ENCODE peak calls at places on chromosome 12, in nine cellular contexts. F, Z, J, M, E, N, V, I and C are unnamed samples.

GRCh38 chr12:123062682-123063426 is 82.4 kb downstream of the ARL6IP4 start:
- DNase-seq in F (peak; percentile 47), Z (peak; percentile 46), J (no peak), M (peak; percentile 18), E (no peak), N (no peak), V (peak; percentile 69), I (no peak), C (peak; percentile 61)

GRCh38 chr12:113727651-113728061 is 238.5 kb downstream of the RBM19 start:
- DNase-seq in F (no peak), Z (no peak), J (no peak), M (peak; percentile 16), E (no peak), N (no peak), V (peak; percentile 69), I (no peak), C (peak; percentile 52)

GRCh38 chr12:18430425-18431048 is 169.2 kb downstream of the PIK3C2G start:
- DNase-seq in F (peak; percentile 40), Z (no peak), J (no peak), M (peak; percentile 38), E (no peak), N (peak; percentile 31), V (peak; percentile 71), I (no peak), C (peak; percentile 12)

GRCh38 chr12:8081921-8082577 is at the start of gene NECAP1:
- DNase-seq in F (peak; percentile 97), Z (peak; percentile 96), J (peak; percentile 98), M (peak; percentile 96), E (peak; percentile 89), N (peak; percentile 97), V (peak; percentile 97), I (peak; percentile 87), C (peak; percentile 72)

GRCh38 chr12:124392991-124393790 is 98.3 kb downstream of the RFLNA start:
- DNase-seq in F (peak; percentile 95), Z (no peak), J (peak; percentile 96), M (no peak), E (no peak), N (peak; percentile 87), V (peak; percentile 58), I (no peak), C (peak; percentile 83)

GRCh38 chr12:26118356-26118755 is 6.5 kb downstream of the BHLHE41 start:
- DNase-seq in F (no peak), Z (no peak), J (no peak), M (no peak), E (no peak), N (no peak), V (no peak), I (no peak), C (no peak)

GRCh38 chr12:121050725-121051124 is 11.7 kb upstream of the OASL start:
- DNase-seq in F (no peak), Z (no peak), J (no peak), M (no peak), E (no peak), N (no peak), V (peak; percentile 6), I (no peak), C (no peak)

GRCh38 chr12:119589087-119589486 is 4.5 kb upstream of the TMEM233 start:
- DNase-seq in F (no peak), Z (no peak), J (no peak), M (no peak), E (no peak), N (no peak), V (peak; percentile 4), I (no peak), C (no peak)

GRCh38 chr12:105064564-105065222 is 19.6 kb downstream of the ALDH1L2 start:
- DNase-seq in F (no peak), Z (no peak), J (no peak), M (no peak), E (no peak), N (no peak), V (no peak), I (no peak), C (no peak)

GRCh38 chr12:93785262-93786010 is 108.3 kb downstream of the CRADD start:
- DNase-seq in F (no peak), Z (peak; percentile 62), J (peak; percentile 82), M (peak; percentile 85), E (no peak), N (peak; percentile 16), V (peak; percentile 97), I (no peak), C (no peak)

GRCh38 chr12:74780458-74781241 is 243.0 kb downstream of the ATXN7L3B start:
- DNase-seq in F (no peak), Z (no peak), J (no peak), M (no peak), E (no peak), N (no peak), V (peak; percentile 46), I (no peak), C (peak; percentile 9)

GRCh38 chr12:38823743-38824142 is 81.6 kb downstream of the CPNE8 start:
- DNase-seq in F (no peak), Z (no peak), J (no peak), M (no peak), E (no peak), N (no peak), V (no peak), I (no peak), C (no peak)

DNA sequence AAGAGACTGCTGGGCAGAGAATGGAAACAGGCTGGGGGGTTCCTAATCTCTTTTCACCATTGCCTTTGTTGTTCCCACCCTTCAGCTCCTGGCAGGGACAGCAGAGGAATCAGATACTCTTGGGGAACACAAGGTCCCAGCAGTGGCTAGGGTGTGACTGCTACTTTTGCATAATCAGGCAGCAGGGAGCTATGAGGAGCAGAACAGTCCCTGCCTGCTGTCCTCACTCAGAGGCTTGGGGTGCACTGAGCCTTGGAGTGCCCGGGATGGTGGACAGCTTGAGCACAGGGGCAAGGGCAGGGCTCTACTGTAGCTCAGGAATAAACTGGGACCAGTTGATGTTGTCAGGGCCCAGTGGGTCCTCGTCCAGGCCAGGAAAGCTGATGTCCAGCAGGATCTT is 1.5 kb upstream of the TEX52 start:
- DNase-seq in F (no peak), Z (no peak), J (no peak), M (no peak), E (no peak), N (no peak), V (no peak), I (no peak), C (no peak)
- TF ChIP-seq POLR2A in F (no peak), Z (no peak), J (no peak), M (no peak), E (no peak), N (no peak), V (no peak), I (no peak), C (no peak)

GRCh38 chr12:6034596-6034995 is 89.5 kb upstream of the ANO2 start:
- DNase-seq in F (no peak), Z (no peak), J (peak; percentile 25), M (no peak), E (no peak), N (no peak), V (no peak), I (no peak), C (no peak)
- TF ChIP-seq POLR2A in F (no peak), Z (no peak), J (no peak), M (no peak), E (no peak), N (no peak), V (no peak), I (no peak), C (no peak)

GRCh38 chr12:47247418-47247817 is 167.7 kb upstream of the AMIGO2 start:
- DNase-seq in F (peak; percentile 83), Z (no peak), J (no peak), M (no peak), E (no peak), N (peak; percentile 21), V (no peak), I (no peak), C (no peak)

GRCh38 chr12:47249082-47249481 is 169.3 kb upstream of the AMIGO2 start:
- DNase-seq in F (no peak), Z (no peak), J (no peak), M (no peak), E (no peak), N (no peak), V (no peak), I (no peak), C (no peak)

GRCh38 chr12:47251919-47252318 is 172.2 kb upstream of the AMIGO2 start:
- DNase-seq in F (no peak), Z (no peak), J (no peak), M (no peak), E (no peak), N (no peak), V (no peak), I (no peak), C (no peak)

GRCh38 chr12:47245623-47246022 is 165.9 kb upstream of the AMIGO2 start:
- DNase-seq in F (no peak), Z (no peak), J (no peak), M (no peak), E (no peak), N (no peak), V (no peak), I (no peak), C (no peak)

GRCh38 chr12:47249719-47250506 is 170.2 kb upstream of the AMIGO2 start:
- DNase-seq in F (no peak), Z (no peak), J (no peak), M (no peak), E (no peak), N (no peak), V (no peak), I (no peak), C (no peak)
- TF ChIP-seq POLR2A in F (no peak), Z (no peak), J (no peak), M (no peak), E (no peak), N (no peak), V (no peak), I (no peak), C (no peak)

GRCh38 chr12:108563804-108564151 is 1.4 kb downstream of the ISCU start:
- DNase-seq in F (no peak), Z (no peak), J (no peak), M (no peak), E (no peak), N (no peak), V (no peak), I (no peak), C (no peak)

GRCh38 chr12:108560752-108561719 is at the start of gene SART3:
- DNase-seq in F (peak; percentile 75), Z (peak; percentile 70), J (peak; percentile 87), M (peak; percentile 89), E (peak; percentile 91), N (peak; percentile 81), V (peak; percentile 89), I (no peak), C (peak; percentile 67)

GRCh38 chr12:108563135-108563803 is 873 bp downstream of the ISCU start:
- DNase-seq in F (peak; percentile 81), Z (peak; percentile 82), J (peak; percentile 93), M (peak; percentile 87), E (peak; percentile 83), N (peak; percentile 92), V (peak; percentile 88), I (peak; percentile 44), C (peak; percentile 79)

GRCh38 chr12:108561852-108562347 is 496 bp upstream of the ISCU start:
- DNase-seq in F (no peak), Z (no peak), J (no peak), M (peak; percentile 18), E (no peak), N (no peak), V (no peak), I (no peak), C (no peak)

GRCh38 chr12:108562348-108563134 is at the start of gene ISCU:
- DNase-seq in F (peak; percentile 98), Z (peak; percentile 93), J (peak; percentile 98), M (peak; percentile 95), E (peak; percentile 90), N (peak; percentile 99), V (peak; percentile 95), I (peak; percentile 75), C (peak; percentile 78)
- TF ChIP-seq POLR2A in F (no peak), Z (no peak), J (peak; percentile 91), M (peak; percentile 55), E (peak; percentile 94), N (peak; percentile 96), V (peak; percentile 88), I (no peak), C (peak; percentile 82)

GRCh38 chr12:57611116-57611809 is at the start of gene ARHGEF25:
- DNase-seq in F (peak; percentile 53), Z (peak; percentile 34), J (peak; percentile 93), M (no peak), E (no peak), N (peak; percentile 73), V (peak; percentile 53), I (no peak), C (peak; percentile 89)
- TF ChIP-seq POLR2A in F (no peak), Z (no peak), J (peak; percentile 64), M (no peak), E (peak; percentile 82), N (peak; percentile 40), V (peak; percentile 67), I (no peak), C (no peak)